ENCODE peak calls at places on chromosomes 7 and 10, in six cellular contexts. Z, X, U, Y, E and I are unnamed samples.

GRCh38 chr10:42367532-42368230 is 270.7 kb downstream of the ZNF33B start:
- DNase-seq in Z (peak; percentile 95), X (peak; percentile 57), U (no peak), Y (peak; percentile 95), E (peak; percentile 61), I (no peak)

GRCh38 chr7:101736077-101736476 is 81.3 kb upstream of the CUX1 start:
- DNase-seq in Z (peak; percentile 29), X (no peak), U (no peak), Y (no peak), E (no peak), I (no peak)

GRCh38 chr10:24784923-24785322 is 61.2 kb upstream of the ARHGAP21 start:
- DNase-seq in Z (no peak), X (no peak), U (peak; percentile 17), Y (no peak), E (no peak), I (no peak)

GRCh38 chr10:90087197-90088007 is 386.0 kb downstream of the KIF20B start:
- DNase-seq in Z (no peak), X (no peak), U (peak; percentile 74), Y (peak; percentile 57), E (no peak), I (peak; percentile 9)

GRCh38 chr7:151148319-151149259 is 18.9 kb downstream of the GBX1 start:
- DNase-seq in Z (no peak), X (no peak), U (no peak), Y (no peak), E (no peak), I (no peak)

GRCh38 chr10:18079665-18080295 is 60.4 kb upstream of the CACNB2 start:
- DNase-seq in Z (no peak), X (no peak), U (no peak), Y (no peak), E (no peak), I (no peak)

GRCh38 chr7:130896898-130897514 is 163.0 kb upstream of the KLF14 start:
- DNase-seq in Z (peak; percentile 87), X (peak; percentile 67), U (peak; percentile 85), Y (peak; percentile 88), E (peak; percentile 91), I (peak; percentile 94)

GRCh38 chr10:123784216-123784615 is 107.4 kb downstream of the CPXM2 start:
- DNase-seq in Z (no peak), X (no peak), U (no peak), Y (no peak), E (no peak), I (no peak)

GRCh38 chr10:102629661-102630614 is 14.3 kb upstream of the TRIM8 start:
- DNase-seq in Z (peak; percentile 95), X (no peak), U (peak; percentile 46), Y (peak; percentile 90), E (no peak), I (no peak)

GRCh38 chr10:10872035-10872673 is 145.5 kb upstream of the CELF2 start:
- DNase-seq in Z (peak; percentile 52), X (no peak), U (no peak), Y (peak; percentile 99), E (no peak), I (no peak)

GRCh38 chr7:67821116-67821515 is 824.5 kb downstream of the TYW1 start:
- DNase-seq in Z (peak; percentile 22), X (peak; percentile 44), U (no peak), Y (peak; percentile 6), E (no peak), I (no peak)

GRCh38 chr10:28468707-28469483 is 64.0 kb upstream of the WAC start:
- DNase-seq in Z (no peak), X (no peak), U (no peak), Y (no peak), E (no peak), I (no peak)

GRCh38 chr7:98452791-98453190 is 51.9 kb upstream of the BAIAP2L1 start:
- DNase-seq in Z (no peak), X (no peak), U (no peak), Y (no peak), E (no peak), I (no peak)

GRCh38 chr7:8185907-8186306 is 76.1 kb downstream of the ICA1 start:
- DNase-seq in Z (no peak), X (no peak), U (no peak), Y (no peak), E (no peak), I (no peak)

GRCh38 chr10:19964625-19965024 is 148.4 kb downstream of the PLXDC2 start:
- DNase-seq in Z (no peak), X (no peak), U (no peak), Y (no peak), E (no peak), I (peak; percentile 80)

GRCh38 chr7:143000648-143001047 is 26.3 kb downstream of the OR9A2 start:
- DNase-seq in Z (no peak), X (no peak), U (no peak), Y (no peak), E (no peak), I (no peak)

GRCh38 chr7:95951997-95952795 is 179.8 kb downstream of the DYNC1I1 start:
- DNase-seq in Z (no peak), X (no peak), U (no peak), Y (no peak), E (no peak), I (no peak)

GRCh38 chr7:24597014-24597413 is 23.8 kb downstream of the PALS2 start:
- DNase-seq in Z (no peak), X (no peak), U (no peak), Y (no peak), E (no peak), I (no peak)

GRCh38 chr10:66555061-66555460 is 370.8 kb upstream of the LRRTM3 start:
- DNase-seq in Z (no peak), X (no peak), U (no peak), Y (peak; percentile 0), E (no peak), I (no peak)

GRCh38 chr7:51229620-51230323 is 86.8 kb downstream of the COBL start:
- DNase-seq in Z (no peak), X (peak; percentile 63), U (no peak), Y (no peak), E (no peak), I (no peak)

GRCh38 chr10:128007017-128007416 is 100.1 kb downstream of the PTPRE start:
- DNase-seq in Z (no peak), X (no peak), U (no peak), Y (no peak), E (no peak), I (no peak)

GRCh38 chr7:22480523-22481075 is 19.4 kb downstream of the STEAP1B start:
- DNase-seq in Z (no peak), X (no peak), U (no peak), Y (no peak), E (no peak), I (no peak)

GRCh38 chr7:91265693-91266066 is 1.4 kb downstream of the FZD1 start:
- DNase-seq in Z (peak; percentile 48), X (no peak), U (no peak), Y (no peak), E (no peak), I (no peak)

GRCh38 chr7:99624487-99624886 is 7.7 kb downstream of the ZSCAN25 start:
- DNase-seq in Z (no peak), X (no peak), U (no peak), Y (no peak), E (peak; percentile 84), I (no peak)

GRCh38 chr7:33639552-33640197 is 265.7 kb upstream of the BMPER start:
- DNase-seq in Z (no peak), X (no peak), U (no peak), Y (peak; percentile 18), E (no peak), I (peak; percentile 12)

GRCh38 chr10:29039659-29040309 is 249.1 kb upstream of the LYZL1 start:
- DNase-seq in Z (peak; percentile 72), X (no peak), U (no peak), Y (peak; percentile 92), E (no peak), I (peak; percentile 23)

GRCh38 chr10:72796042-72796441 is 97.5 kb upstream of the OIT3 start:
- DNase-seq in Z (no peak), X (no peak), U (no peak), Y (peak; percentile 48), E (no peak), I (no peak)

GRCh38 chr10:80537705-80538480 is at the start of gene SH2D4B:
- DNase-seq in Z (peak; percentile 54), X (no peak), U (no peak), Y (no peak), E (no peak), I (no peak)

GRCh38 chr10:71964669-71965515 is 697 bp downstream of the CHST3 start:
- DNase-seq in Z (peak; percentile 95), X (no peak), U (no peak), Y (peak; percentile 79), E (peak; percentile 67), I (peak; percentile 67)

GRCh38 chr7:87218941-87219544 is 489 bp downstream of the TMEM243 start:
- DNase-seq in Z (no peak), X (peak; percentile 27), U (peak; percentile 68), Y (peak; percentile 72), E (peak; percentile 76), I (peak; percentile 51)

GRCh38 chr10:46226900-46227558 is 59.8 kb upstream of the ANTXRL start:
- DNase-seq in Z (no peak), X (no peak), U (no peak), Y (no peak), E (peak; percentile 50), I (no peak)

GRCh38 chr7:24980695-24981543 is 941 bp upstream of the OSBPL3 start:
- DNase-seq in Z (peak; percentile 63), X (no peak), U (peak; percentile 81), Y (peak; percentile 35), E (peak; percentile 77), I (peak; percentile 9)

GRCh38 chr7:14639801-14640200 is 262.8 kb downstream of the DGKB start:
- DNase-seq in Z (no peak), X (no peak), U (no peak), Y (no peak), E (no peak), I (no peak)

GRCh38 chr10:104297697-104298660 is 29.0 kb downstream of the GSTO2 start:
- DNase-seq in Z (no peak), X (no peak), U (no peak), Y (peak; percentile 59), E (peak; percentile 74), I (peak; percentile 60)

GRCh38 chr10:77037735-77038411 is 599.7 kb downstream of the KCNMA1 start:
- DNase-seq in Z (no peak), X (no peak), U (no peak), Y (no peak), E (no peak), I (peak; percentile 90)

GRCh38 chr7:149855368-149856305 is 17.5 kb downstream of the ZNF862 start:
- DNase-seq in Z (peak; percentile 90), X (peak; percentile 59), U (peak; percentile 81), Y (peak; percentile 63), E (no peak), I (peak; percentile 96)

GRCh38 chr10:89032141-89032814 is 41.7 kb downstream of the FAS start:
- DNase-seq in Z (no peak), X (no peak), U (peak; percentile 5), Y (peak; percentile 82), E (peak; percentile 86), I (peak; percentile 59)

GRCh38 chr7:68406480-68406879 is 1191.8 kb upstream of the AUTS2 start:
- DNase-seq in Z (no peak), X (no peak), U (no peak), Y (no peak), E (no peak), I (no peak)

GRCh38 chr10:60524541-60524940 is 134.9 kb upstream of the ANK3 start:
- DNase-seq in Z (no peak), X (no peak), U (no peak), Y (peak; percentile 32), E (peak; percentile 64), I (no peak)